ENCODE peak calls at places on chromosomes 2 and 18, in seven cellular contexts. One of them, this sample, is unnamed.

GRCh38 chr2:66550826-66551225 is 115.9 kb downstream of the MEIS1 start:
- DNase-seq in GM12865: no peak
- DNase-seq in colonic mucosa: no peak
- DNase-seq in body of pancreas: no peak
- DNase-seq in psoas muscle: no peak
- DNase-seq in stomach: no peak
- DNase-seq in upper lobe of right lung: no peak
- DNase-seq in this sample: no peak

GRCh38 chr2:62660582-62661262 is 44.8 kb upstream of the EHBP1 start:
- DNase-seq in body of pancreas: no peak
- DNase-seq in psoas muscle: no peak
- DNase-seq in stomach: no peak
- DNase-seq in upper lobe of right lung: no peak
- DNase-seq in GM12865: no peak
- DNase-seq in colonic mucosa: no peak
- DNase-seq in this sample: peak

GRCh38 chr2:98118161-98118560 is 31.2 kb downstream of the VWA3B start:
- DNase-seq in psoas muscle: no peak
- DNase-seq in GM12865: no peak
- DNase-seq in colonic mucosa: no peak
- DNase-seq in upper lobe of right lung: no peak
- DNase-seq in stomach: no peak
- DNase-seq in body of pancreas: no peak
- DNase-seq in this sample: no peak

GRCh38 chr2:197717863-197718262 is 12.7 kb downstream of the MARS2 start:
- DNase-seq in upper lobe of right lung: no peak
- DNase-seq in stomach: no peak
- DNase-seq in colonic mucosa: no peak
- DNase-seq in GM12865: no peak
- DNase-seq in psoas muscle: no peak
- DNase-seq in body of pancreas: no peak
- DNase-seq in this sample: no peak

GRCh38 chr18:26821181-26821580 is 44.3 kb downstream of the AQP4 start:
- DNase-seq in upper lobe of right lung: no peak
- DNase-seq in stomach: no peak
- DNase-seq in colonic mucosa: no peak
- DNase-seq in psoas muscle: no peak
- DNase-seq in body of pancreas: no peak
- DNase-seq in GM12865: no peak
- DNase-seq in this sample: no peak

GRCh38 chr2:37652199-37652640 is 19.2 kb downstream of the CDC42EP3 start:
- DNase-seq in upper lobe of right lung: no peak
- DNase-seq in stomach: no peak
- DNase-seq in psoas muscle: no peak
- DNase-seq in colonic mucosa: no peak
- DNase-seq in GM12865: peak
- DNase-seq in body of pancreas: no peak
- DNase-seq in this sample: no peak

GRCh38 chr18:77127769-77128671 is 4.6 kb downstream of the MBP start:
- DNase-seq in upper lobe of right lung: no peak
- DNase-seq in body of pancreas: peak
- DNase-seq in stomach: no peak
- DNase-seq in psoas muscle: peak
- DNase-seq in GM12865: peak
- DNase-seq in colonic mucosa: peak
- DNase-seq in this sample: peak

GRCh38 chr2:63874204-63875134 is 32.8 kb downstream of the UGP2 start:
- DNase-seq in colonic mucosa: no peak
- DNase-seq in GM12865: no peak
- DNase-seq in body of pancreas: no peak
- DNase-seq in psoas muscle: no peak
- DNase-seq in upper lobe of right lung: no peak
- DNase-seq in stomach: no peak
- DNase-seq in this sample: no peak

GRCh38 chr2:43766006-43766405 is 7.8 kb upstream of the DYNC2LI1 start:
- DNase-seq in psoas muscle: no peak
- DNase-seq in stomach: no peak
- DNase-seq in upper lobe of right lung: no peak
- DNase-seq in colonic mucosa: no peak
- DNase-seq in GM12865: no peak
- DNase-seq in body of pancreas: no peak
- DNase-seq in this sample: no peak

GRCh38 chr18:68837665-68838390 is 39.9 kb downstream of the CCDC102B start:
- DNase-seq in colonic mucosa: no peak
- DNase-seq in upper lobe of right lung: no peak
- DNase-seq in GM12865: no peak
- DNase-seq in psoas muscle: no peak
- DNase-seq in body of pancreas: no peak
- DNase-seq in stomach: no peak
- DNase-seq in this sample: no peak

GRCh38 chr2:126645211-126645618 is 10.7 kb upstream of the GYPC start:
- DNase-seq in stomach: no peak
- DNase-seq in body of pancreas: no peak
- DNase-seq in colonic mucosa: no peak
- DNase-seq in psoas muscle: no peak
- DNase-seq in upper lobe of right lung: no peak
- DNase-seq in GM12865: no peak
- DNase-seq in this sample: peak

GRCh38 chr2:12964904-12965539 is 248.3 kb downstream of the TRIB2 start:
- DNase-seq in psoas muscle: no peak
- DNase-seq in body of pancreas: no peak
- DNase-seq in GM12865: no peak
- DNase-seq in upper lobe of right lung: no peak
- DNase-seq in colonic mucosa: no peak
- DNase-seq in stomach: no peak
- DNase-seq in this sample: no peak

GRCh38 chr2:15293262-15293937 is 267.7 kb downstream of the NBAS start:
- DNase-seq in body of pancreas: no peak
- DNase-seq in upper lobe of right lung: no peak
- DNase-seq in psoas muscle: no peak
- DNase-seq in colonic mucosa: no peak
- DNase-seq in GM12865: no peak
- DNase-seq in stomach: no peak
- DNase-seq in this sample: no peak

GRCh38 chr2:45826889-45827635 is 175.6 kb downstream of the PRKCE start:
- DNase-seq in colonic mucosa: no peak
- DNase-seq in GM12865: no peak
- DNase-seq in stomach: peak
- DNase-seq in upper lobe of right lung: no peak
- DNase-seq in psoas muscle: peak
- DNase-seq in body of pancreas: no peak
- DNase-seq in this sample: no peak

GRCh38 chr18:49212819-49213218 is 247.6 kb downstream of the DYM start:
- DNase-seq in colonic mucosa: no peak
- DNase-seq in upper lobe of right lung: no peak
- DNase-seq in GM12865: no peak
- DNase-seq in stomach: no peak
- DNase-seq in body of pancreas: no peak
- DNase-seq in psoas muscle: no peak
- DNase-seq in this sample: no peak

GRCh38 chr2:178392215-178392614 is 58.8 kb downstream of the PRKRA start:
- DNase-seq in GM12865: no peak
- DNase-seq in psoas muscle: no peak
- DNase-seq in colonic mucosa: no peak
- DNase-seq in stomach: no peak
- DNase-seq in body of pancreas: no peak
- DNase-seq in upper lobe of right lung: no peak
- DNase-seq in this sample: no peak

GRCh38 chr2:40095003-40095402 is 315.9 kb upstream of the THUMPD2 start:
- DNase-seq in upper lobe of right lung: no peak
- DNase-seq in stomach: no peak
- DNase-seq in body of pancreas: no peak
- DNase-seq in GM12865: no peak
- DNase-seq in colonic mucosa: no peak
- DNase-seq in psoas muscle: no peak
- DNase-seq in this sample: no peak

GRCh38 chr18:33826151-33826550 is 248.1 kb downstream of the ASXL3 start:
- DNase-seq in colonic mucosa: no peak
- DNase-seq in stomach: no peak
- DNase-seq in body of pancreas: no peak
- DNase-seq in psoas muscle: no peak
- DNase-seq in upper lobe of right lung: no peak
- DNase-seq in GM12865: no peak
- DNase-seq in this sample: no peak

DNA sequence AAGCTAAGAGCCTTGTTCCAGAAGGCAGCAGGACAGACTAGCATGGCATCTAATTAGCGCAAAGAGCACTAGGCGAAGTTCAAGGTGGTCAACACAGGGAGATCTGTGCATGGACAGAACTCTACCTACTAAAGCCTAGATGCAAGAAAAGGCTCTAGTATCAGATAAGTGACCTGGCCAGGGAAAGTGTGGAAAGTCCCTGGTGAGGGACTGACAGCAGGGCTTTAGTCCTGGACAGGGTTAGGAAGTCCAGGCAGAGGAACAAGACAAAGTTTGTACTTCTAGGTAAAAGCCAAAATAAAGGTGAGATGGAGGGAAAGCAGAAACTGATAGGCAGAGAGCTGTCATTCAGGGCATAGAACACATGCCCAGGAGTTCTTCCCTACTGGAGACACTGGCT is 45.0 kb upstream of the PCBP1 start:
- DNase-seq in GM12865: no peak
- DNase-seq in stomach: no peak
- DNase-seq in colonic mucosa: no peak
- DNase-seq in body of pancreas: no peak
- DNase-seq in upper lobe of right lung: no peak
- DNase-seq in psoas muscle: no peak
- DNase-seq in this sample: no peak
- TF ChIP-seq CTCF in GM12865: no peak
- TF ChIP-seq CTCF in stomach: no peak
- TF ChIP-seq CTCF in colonic mucosa: no peak
- TF ChIP-seq CTCF in body of pancreas: no peak
- TF ChIP-seq CTCF in upper lobe of right lung: no peak
- TF ChIP-seq CTCF in psoas muscle: no peak
- TF ChIP-seq CTCF in this sample: no peak

GRCh38 chr2:68901199-68901515 is 30.0 kb upstream of the BMP10 start:
- DNase-seq in stomach: no peak
- DNase-seq in colonic mucosa: no peak
- DNase-seq in GM12865: peak
- DNase-seq in body of pancreas: no peak
- DNase-seq in psoas muscle: no peak
- DNase-seq in upper lobe of right lung: no peak
- DNase-seq in this sample: no peak
- TF ChIP-seq CTCF in stomach: no peak
- TF ChIP-seq CTCF in colonic mucosa: no peak
- TF ChIP-seq CTCF in GM12865: peak
- TF ChIP-seq CTCF in body of pancreas: no peak
- TF ChIP-seq CTCF in psoas muscle: no peak
- TF ChIP-seq CTCF in upper lobe of right lung: no peak
- TF ChIP-seq CTCF in this sample: no peak

GRCh38 chr2:52416340-52416739 is 1351.3 kb upstream of the CHAC2 start:
- DNase-seq in body of pancreas: no peak
- DNase-seq in upper lobe of right lung: no peak
- DNase-seq in stomach: no peak
- DNase-seq in colonic mucosa: no peak
- DNase-seq in psoas muscle: no peak
- DNase-seq in GM12865: no peak
- DNase-seq in this sample: no peak
- TF ChIP-seq CTCF in body of pancreas: no peak
- TF ChIP-seq CTCF in upper lobe of right lung: no peak
- TF ChIP-seq CTCF in stomach: peak
- TF ChIP-seq CTCF in colonic mucosa: no peak
- TF ChIP-seq CTCF in psoas muscle: no peak
- TF ChIP-seq CTCF in GM12865: no peak
- TF ChIP-seq CTCF in this sample: no peak

GRCh38 chr2:96470636-96471035 is 34.5 kb downstream of the NEURL3 start:
- DNase-seq in upper lobe of right lung: peak
- DNase-seq in psoas muscle: peak
- DNase-seq in body of pancreas: peak
- DNase-seq in stomach: peak
- DNase-seq in GM12865: peak
- DNase-seq in colonic mucosa: peak
- DNase-seq in this sample: peak
- TF ChIP-seq CTCF in upper lobe of right lung: peak
- TF ChIP-seq CTCF in psoas muscle: peak
- TF ChIP-seq CTCF in body of pancreas: peak
- TF ChIP-seq CTCF in stomach: peak
- TF ChIP-seq CTCF in GM12865: peak
- TF ChIP-seq CTCF in colonic mucosa: peak
- TF ChIP-seq CTCF in this sample: peak

GRCh38 chr18:42275949-42276730 is 321.1 kb downstream of the PIK3C3 start:
- DNase-seq in stomach: no peak
- DNase-seq in psoas muscle: no peak
- DNase-seq in body of pancreas: no peak
- DNase-seq in GM12865: no peak
- DNase-seq in upper lobe of right lung: no peak
- DNase-seq in colonic mucosa: peak
- DNase-seq in this sample: no peak

GRCh38 chr18:42275138-42275535 is 320.1 kb downstream of the PIK3C3 start:
- DNase-seq in colonic mucosa: no peak
- DNase-seq in upper lobe of right lung: no peak
- DNase-seq in stomach: no peak
- DNase-seq in GM12865: no peak
- DNase-seq in psoas muscle: no peak
- DNase-seq in body of pancreas: no peak
- DNase-seq in this sample: no peak

GRCh38 chr18:42268793-42269192 is 313.8 kb downstream of the PIK3C3 start:
- DNase-seq in GM12865: no peak
- DNase-seq in upper lobe of right lung: no peak
- DNase-seq in colonic mucosa: no peak
- DNase-seq in psoas muscle: no peak
- DNase-seq in body of pancreas: no peak
- DNase-seq in stomach: no peak
- DNase-seq in this sample: no peak

GRCh38 chr18:42271656-42272355 is 316.8 kb downstream of the PIK3C3 start:
- DNase-seq in body of pancreas: no peak
- DNase-seq in stomach: no peak
- DNase-seq in colonic mucosa: no peak
- DNase-seq in upper lobe of right lung: no peak
- DNase-seq in GM12865: no peak
- DNase-seq in psoas muscle: no peak
- DNase-seq in this sample: no peak

GRCh38 chr18:42274488-42275137 is 319.6 kb downstream of the PIK3C3 start:
- DNase-seq in upper lobe of right lung: no peak
- DNase-seq in stomach: no peak
- DNase-seq in colonic mucosa: no peak
- DNase-seq in psoas muscle: no peak
- DNase-seq in GM12865: peak
- DNase-seq in body of pancreas: no peak
- DNase-seq in this sample: peak
- TF ChIP-seq CTCF in upper lobe of right lung: no peak
- TF ChIP-seq CTCF in stomach: no peak
- TF ChIP-seq CTCF in colonic mucosa: no peak
- TF ChIP-seq CTCF in psoas muscle: no peak
- TF ChIP-seq CTCF in GM12865: no peak
- TF ChIP-seq CTCF in body of pancreas: no peak
- TF ChIP-seq CTCF in this sample: peak

GRCh38 chr2:192190474-192190873 is 4.3 kb downstream of the TMEFF2 start:
- DNase-seq in stomach: no peak
- DNase-seq in psoas muscle: no peak
- DNase-seq in colonic mucosa: no peak
- DNase-seq in body of pancreas: no peak
- DNase-seq in GM12865: no peak
- DNase-seq in upper lobe of right lung: no peak
- DNase-seq in this sample: peak
- TF ChIP-seq CTCF in stomach: no peak
- TF ChIP-seq CTCF in psoas muscle: no peak
- TF ChIP-seq CTCF in colonic mucosa: peak
- TF ChIP-seq CTCF in body of pancreas: no peak
- TF ChIP-seq CTCF in GM12865: peak
- TF ChIP-seq CTCF in upper lobe of right lung: peak
- TF ChIP-seq CTCF in this sample: peak